ENCODE peak calls at places on chromosomes 12 and 14, in four cellular contexts. U, D, T and O are unnamed samples.

GRCh38 chr14:53470351-53471043 is 317.4 kb upstream of the DDHD1 start:
- DNase-seq in U (peak; percentile 20), D (no peak), T (no peak), O (peak; percentile 20)

GRCh38 chr14:53547593-53547992 is 394.5 kb upstream of the DDHD1 start:
- DNase-seq in U (no peak), D (no peak), T (no peak), O (no peak)

GRCh38 chr12:47782372-47782770 is 9.3 kb downstream of the SLC48A1 start:
- DNase-seq in U (no peak), D (no peak), T (no peak), O (no peak)

GRCh38 chr14:99234982-99235491 is 37.0 kb downstream of the BCL11B start:
- DNase-seq in U (no peak), D (no peak), T (no peak), O (peak; percentile 13)

GRCh38 chr12:124827588-124828184 is 36.0 kb downstream of the SCARB1 start:
- DNase-seq in U (no peak), D (no peak), T (no peak), O (no peak)

GRCh38 chr14:100165825-100166520 is 6.5 kb upstream of the DEGS2 start:
- DNase-seq in U (no peak), D (no peak), T (no peak), O (no peak)

GRCh38 chr12:67025543-67026114 is 243.5 kb upstream of the CAND1 start:
- DNase-seq in U (no peak), D (peak; percentile 14), T (peak; percentile 29), O (peak; percentile 38)

GRCh38 chr12:2598001-2598400 is 196.8 kb upstream of the FKBP4 start:
- DNase-seq in U (no peak), D (no peak), T (no peak), O (no peak)

GRCh38 chr12:4383304-4383865 is 3.9 kb upstream of the FGF23 start:
- DNase-seq in U (no peak), D (no peak), T (no peak), O (no peak)

GRCh38 chr12:26633591-26634210 is 199.3 kb downstream of the ITPR2 start:
- DNase-seq in U (no peak), D (no peak), T (no peak), O (no peak)

GRCh38 chr14:79318371-79318770 is 892.9 kb downstream of the DIO2 start:
- DNase-seq in U (no peak), D (no peak), T (peak; percentile 46), O (no peak)

GRCh38 chr14:21298358-21298757 is 18.5 kb downstream of the RPGRIP1 start:
- DNase-seq in U (no peak), D (no peak), T (no peak), O (no peak)